ENCODE peak calls at places on chromosomes 12 and 14, in seven cellular contexts. M, L, N, Q, D, Y and B are unnamed samples. For H3K4me1, the result is how much of the 10 kb centered on the place peaks cover.

GRCh38 chr12:52280319-52280795 is 5.9 kb downstream of the KRT86 start:
- DNase-seq in D (peak), M (no peak), Q (no peak), L (no peak), Y (peak), N (peak), B (peak)

GRCh38 chr14:31207287-31207745 is 277 bp downstream of the HECTD1 start:
- DNase-seq in M (no peak), Q (no peak), Y (peak), D (no peak), L (no peak), N (no peak), B (no peak)

GRCh38 chr12:33759279-33759678 is 263.0 kb upstream of the ALG10 start:
- DNase-seq in N (peak), D (no peak), M (no peak), Q (no peak), Y (no peak), L (no peak), B (no peak)

GRCh38 chr12:57840701-57841100 is 5.8 kb downstream of the CTDSP2 start:
- DNase-seq in D (no peak), L (no peak), Q (no peak), M (peak), Y (peak), N (peak), B (peak)

GRCh38 chr14:35687335-35687939 is 121.7 kb downstream of the RALGAPA1 start:
- DNase-seq in M (peak), D (no peak), N (peak), Q (peak), L (peak), Y (no peak), B (no peak)

GRCh38 chr14:76653875-76654572 is 107.2 kb upstream of the VASH1 start:
- DNase-seq in Q (no peak), Y (no peak), D (no peak), L (no peak), M (no peak), N (peak), B (no peak)

GRCh38 chr12:28497889-28498411 is 307.7 kb downstream of the CCDC91 start:
- DNase-seq in N (no peak), Y (no peak), D (no peak), Q (peak), L (no peak), M (no peak), B (no peak)

GRCh38 chr12:52206309-52207040 is 14.7 kb upstream of the KRT80 start:
- DNase-seq in N (no peak), M (no peak), Y (no peak), Q (no peak), L (no peak), D (no peak), B (no peak)

GRCh38 chr12:58918475-58918874 is 1.8 kb downstream of the LRIG3 start:
- DNase-seq in L (no peak), M (no peak), Y (no peak), D (no peak), Q (no peak), N (no peak), B (no peak)

GRCh38 chr12:9760699-9761406 is at the start of gene CD69:
- DNase-seq in L (peak), Y (no peak), M (peak), N (no peak), D (no peak), Q (no peak), B (no peak)

GRCh38 chr14:49972199-49972671 is 79.4 kb downstream of the ARF6 start:
- DNase-seq in Q (peak), D (no peak), N (no peak), L (no peak), M (peak), Y (peak), B (no peak)

GRCh38 chr14:103629503-103630121 is 601 bp downstream of the KLC1 start:
- DNase-seq in Y (peak), L (peak), N (peak), M (peak), Q (peak), D (peak), B (peak)

GRCh38 chr12:14836336-14837210 is 6.8 kb downstream of the ART4 start:
- DNase-seq in N (peak), L (no peak), D (no peak), Q (no peak), Y (no peak), M (peak), B (no peak)

GRCh38 chr12:106551410-106551809 is 31.4 kb upstream of the RFX4 start:
- DNase-seq in Q (no peak), D (no peak), Y (no peak), L (no peak), N (no peak), M (no peak), B (no peak)

GRCh38 chr12:116352315-116352835 is 74.9 kb upstream of the MED13L start:
- DNase-seq in Y (no peak), N (no peak), L (no peak), M (no peak), D (no peak), Q (no peak), B (no peak)

GRCh38 chr14:90523544-90523943 is 126.7 kb downstream of the CALM1 start:
- DNase-seq in L (no peak), Q (no peak), M (no peak), Y (no peak), N (no peak), D (no peak), B (no peak)

GRCh38 chr14:105154476-105154871 is 14.1 kb downstream of the JAG2 start:
- DNase-seq in Y (no peak), N (no peak), Q (no peak), M (no peak), D (peak), L (no peak), B (peak)

GRCh38 chr12:102430661-102431060 is 49.7 kb downstream of the IGF1 start:
- DNase-seq in D (peak), Q (no peak), N (no peak), Y (no peak), L (no peak), M (no peak), B (no peak)

GRCh38 chr12:88472775-88473174 is 107.5 kb downstream of the KITLG start:
- DNase-seq in D (no peak), Y (no peak), N (no peak), L (no peak), Q (no peak), M (no peak), B (no peak)

GRCh38 chr12:111761706-111762105 is 5.0 kb upstream of the ALDH2 start:
- DNase-seq in N (no peak), Y (no peak), Q (peak), M (no peak), D (no peak), L (no peak), B (no peak)

GRCh38 chr14:84064296-84064695 is 1465.6 kb upstream of the FLRT2 start:
- DNase-seq in D (no peak), Y (no peak), L (no peak), M (no peak), Q (no peak), N (no peak), B (no peak)

GRCh38 chr12:78087363-78087675 is 256.6 kb downstream of the NAV3 start:
- DNase-seq in L (no peak), D (no peak), N (no peak), Q (no peak), Y (no peak), M (no peak), B (no peak)

GRCh38 chr12:81644503-81644902 is 114.6 kb downstream of the PPFIA2 start:
- DNase-seq in D (no peak), N (peak), M (no peak), Q (peak), L (peak), Y (no peak), B (no peak)

GRCh38 chr12:10469701-10470100 is 16.5 kb upstream of the KLRC1 start:
- DNase-seq in L (no peak), M (no peak), D (no peak), Q (no peak), Y (no peak), N (no peak), B (no peak)

GRCh38 chr12:69698769-69699540 is at the start of gene BEST3:
- DNase-seq in M (no peak), D (peak), Q (no peak), Y (no peak), L (no peak), N (no peak), B (no peak)

GRCh38 chr14:69048456-69048855 is 69.4 kb upstream of the ACTN1 start:
- DNase-seq in Y (no peak), Q (no peak), D (no peak), N (peak), L (no peak), M (peak), B (no peak)

GRCh38 chr14:63228221-63228620 is 24.0 kb downstream of the RHOJ start:
- DNase-seq in L (no peak), N (no peak), D (no peak), M (no peak), Q (no peak), Y (no peak), B (no peak)

GRCh38 chr12:57726884-57727757 is 11.4 kb downstream of the AGAP2 start:
- DNase-seq in M (peak), L (no peak), Q (no peak), D (peak), Y (no peak), N (peak), B (peak)

GRCh38 chr14:20247651-20248246 is 8.7 kb downstream of the OR11H4 start:
- DNase-seq in L (no peak), D (no peak), M (no peak), N (no peak), Y (no peak), Q (peak), B (no peak)

GRCh38 chr12:109923481-109924245 is 23.6 kb downstream of the TCHP start:
- DNase-seq in M (no peak), N (no peak), Q (peak), D (no peak), Y (no peak), L (no peak), B (no peak)

GRCh38 chr14:92880851-92881250 is 42.1 kb upstream of the CHGA start:
- DNase-seq in D (peak), L (no peak), M (peak), Q (peak), Y (no peak), N (peak), B (no peak)

GRCh38 chr12:66103011-66103913 is 27.3 kb downstream of the LLPH start:
- DNase-seq in Y (no peak), Q (peak), D (no peak), M (no peak), L (no peak), N (no peak), B (no peak)

GRCh38 chr14:24430143-24430681 is 458 bp downstream of the KHNYN start:
- DNase-seq in N (peak), D (peak), M (peak), Y (peak), Q (peak), L (peak), B (peak)

GRCh38 chr12:121138284-121138683 is 5.6 kb downstream of the P2RX7 start:
- DNase-seq in L (no peak), D (no peak), N (no peak), Q (peak), Y (no peak), M (no peak), B (no peak)

GRCh38 chr12:121132601-121133481 is at the start of gene P2RX7:
- DNase-seq in D (peak), L (peak), M (peak), N (peak), Y (peak), Q (no peak), B (peak)

GRCh38 chr12:121133838-121134237 is 1.2 kb downstream of the P2RX7 start:
- DNase-seq in N (no peak), Q (no peak), M (no peak), L (no peak), Y (no peak), D (no peak), B (no peak)

GRCh38 chr12:121137512-121137911 is 4.8 kb downstream of the P2RX7 start:
- DNase-seq in Q (no peak), M (no peak), L (no peak), N (no peak), Y (no peak), D (no peak), B (no peak)

GRCh38 chr12:121135320-121135719 is 2.6 kb downstream of the P2RX7 start:
- DNase-seq in Y (no peak), L (no peak), D (no peak), Q (no peak), N (no peak), M (no peak), B (no peak)
- H3K4me3 ChIP-seq in Y (no peak), L (no peak), D (no peak), Q (no peak), N (no peak), M (no peak), B (no peak)

DNA sequence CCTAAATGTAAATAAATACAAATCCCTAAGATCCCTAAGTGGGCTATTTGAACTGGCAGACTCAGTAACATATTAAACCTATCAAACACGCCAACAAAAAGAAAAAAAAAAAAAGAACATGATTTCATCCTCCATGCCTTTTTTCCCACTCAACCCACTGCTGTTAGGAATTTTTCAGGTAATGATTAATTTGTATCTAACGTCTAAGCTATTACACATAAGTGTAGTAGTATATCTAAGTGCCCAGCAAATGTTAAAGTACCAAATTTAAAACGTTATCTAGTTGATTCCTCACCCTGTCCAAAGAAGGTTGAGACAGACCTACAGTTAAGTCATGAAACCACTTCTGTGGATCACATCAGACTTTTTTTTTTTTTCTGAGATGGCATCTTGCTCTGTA is 16.4 kb upstream of the ARID4A start:
- DNase-seq in N (no peak), L (no peak), M (no peak), D (no peak), Q (no peak), Y (no peak), B (no peak)
- H3K4me1 ChIP-seq in N (under half), L (under half), M (under half), D (under half), Q (under half), Y (half or more), B (under half)

GRCh38 chr14:26636571-26636970 is 38.7 kb upstream of the NOVA1 start:
- DNase-seq in L (no peak), M (no peak), D (no peak), Q (no peak), Y (no peak), N (no peak), B (no peak)
- H3K4me3 ChIP-seq in L (no peak), M (no peak), D (no peak), Q (no peak), Y (no peak), N (no peak), B (peak)

GRCh38 chr12:89672589-89672979 is 36.1 kb downstream of the ATP2B1 start:
- DNase-seq in M (no peak), L (no peak), Y (no peak), D (no peak), Q (no peak), N (no peak), B (no peak)
- H3K4me1 ChIP-seq in M (under half), L (under half), Y (under half), D (under half), Q (under half), N (under half), B (under half)

GRCh38 chr12:92134638-92135274 is 10.9 kb downstream of the BTG1 start:
- DNase-seq in D (no peak), N (no peak), M (no peak), Q (no peak), L (no peak), Y (no peak), B (no peak)

GRCh38 chr12:92136021-92136735 is 9.5 kb downstream of the BTG1 start:
- DNase-seq in N (no peak), Y (no peak), D (no peak), Q (no peak), L (no peak), M (no peak), B (no peak)

GRCh38 chr12:92133166-92133565 is 12.5 kb downstream of the BTG1 start:
- DNase-seq in L (no peak), Y (no peak), M (no peak), D (no peak), Q (no peak), N (no peak), B (no peak)

GRCh38 chr12:92132282-92132681 is 13.4 kb downstream of the BTG1 start:
- DNase-seq in Y (no peak), N (no peak), M (no peak), Q (no peak), D (no peak), L (peak), B (no peak)

DNA sequence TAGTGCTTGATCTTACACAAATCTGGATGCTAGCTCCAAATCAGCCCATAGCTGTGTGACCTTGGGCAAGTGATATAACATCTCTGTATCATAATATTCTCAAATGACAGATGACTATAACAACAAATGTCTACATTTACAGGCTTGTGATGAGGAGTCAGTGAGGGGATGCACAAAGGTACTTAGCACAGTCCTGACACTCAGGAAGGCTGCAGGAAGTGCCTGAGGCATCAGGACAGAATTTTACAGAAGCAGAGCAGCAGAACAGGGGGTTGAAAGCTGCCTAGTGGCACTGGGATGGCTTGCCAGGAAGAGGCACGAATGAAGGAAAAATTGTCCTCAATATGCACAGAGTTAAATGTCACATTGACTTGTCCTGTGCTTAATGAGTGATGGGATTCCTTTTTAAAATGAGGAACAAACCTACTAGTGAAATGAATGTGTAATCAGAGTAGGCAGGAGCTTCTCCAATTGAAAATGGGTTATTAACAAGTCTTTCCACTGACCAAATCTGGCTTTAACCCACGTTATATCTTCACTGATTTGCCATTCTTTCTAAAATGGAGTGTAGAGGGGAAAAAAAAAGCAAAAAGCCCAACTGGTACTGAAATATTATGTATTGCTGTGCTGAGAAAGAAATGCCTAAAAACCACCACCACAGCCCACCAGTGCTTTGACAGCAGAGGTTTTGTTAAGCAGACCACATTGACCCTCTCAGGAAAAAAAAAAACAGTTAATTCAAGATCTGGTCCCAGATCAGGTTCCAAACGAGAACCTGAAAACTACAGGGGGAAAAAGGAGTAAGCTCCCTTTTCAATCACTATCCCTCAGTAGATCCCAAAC is 11.6 kb downstream of the BTG1 start:
- DNase-seq in N (no peak), D (no peak), L (no peak), M (no peak), Q (no peak), Y (no peak), B (no peak)
- H3K4me3 ChIP-seq in N (no peak), D (no peak), L (peak), M (no peak), Q (no peak), Y (peak), B (no peak)